ENCODE peak calls at places on chromosome 13, in five cellular contexts. W is right lobe of liver; U is CD8-positive, alpha-beta T cell; M is heart left ventricle; Z is Panc1. J is an unnamed sample.
A peak's percentile ranks its signal among the peaks of the same experiment; 100 is the strongest.

GRCh38 chr13:101416181-101417042 is at the start of gene NALCN:
- ATAC-seq in W (peak; percentile 81), U (no peak), M (peak; percentile 95), Z (peak; percentile 87), J (peak; percentile 65)

GRCh38 chr13:106100261-106100919 is 435.1 kb downstream of the EFNB2 start:
- ATAC-seq in W (no peak), U (no peak), M (peak; percentile 87), Z (no peak), J (no peak)

GRCh38 chr13:110354715-110355473 is 47.8 kb downstream of the COL4A2 start:
- ATAC-seq in W (no peak), U (no peak), M (no peak), Z (no peak), J (no peak)

GRCh38 chr13:44416297-44416696 is 42.7 kb downstream of the SERP2 start:
- ATAC-seq in W (peak; percentile 41), U (no peak), M (no peak), Z (no peak), J (no peak)

GRCh38 chr13:88895261-88895941 is 1224.2 kb downstream of the SLITRK5 start:
- ATAC-seq in W (peak; percentile 36), U (no peak), M (no peak), Z (no peak), J (no peak)

GRCh38 chr13:48144413-48145035 is 49.6 kb upstream of the MED4 start:
- ATAC-seq in W (peak; percentile 88), U (peak; percentile 80), M (peak; percentile 94), Z (no peak), J (peak; percentile 78)

GRCh38 chr13:101170306-101170705 is 246.0 kb downstream of the NALCN start:
- ATAC-seq in W (no peak), U (no peak), M (no peak), Z (no peak), J (no peak)

GRCh38 chr13:29679357-29680050 is 84.0 kb upstream of the SLC7A1 start:
- ATAC-seq in W (peak; percentile 90), U (no peak), M (peak; percentile 95), Z (no peak), J (peak; percentile 63)

GRCh38 chr13:49584771-49585182 is 581 bp downstream of the RCBTB1 start:
- ATAC-seq in W (no peak), U (peak; percentile 18), M (peak; percentile 4), Z (peak; percentile 2), J (peak; percentile 1)

GRCh38 chr13:102769679-102770078 is 3.9 kb downstream of the TEX30 start:
- ATAC-seq in W (no peak), U (no peak), M (no peak), Z (no peak), J (no peak)

GRCh38 chr13:91632071-91632470 is 233.7 kb downstream of the GPC5 start:
- ATAC-seq in W (no peak), U (no peak), M (no peak), Z (no peak), J (no peak)

GRCh38 chr13:96229356-96229755 is 139.4 kb downstream of the HS6ST3 start:
- ATAC-seq in W (peak; percentile 86), U (no peak), M (no peak), Z (no peak), J (no peak)

GRCh38 chr13:32001392-32001768 is 30.2 kb upstream of the FRY start:
- ATAC-seq in W (peak; percentile 96), U (no peak), M (peak; percentile 87), Z (no peak), J (peak; percentile 71)

GRCh38 chr13:64723735-64724134 is 2506.4 kb downstream of the PCDH9 start:
- ATAC-seq in W (peak; percentile 86), U (no peak), M (no peak), Z (peak; percentile 100), J (no peak)

GRCh38 chr13:40116008-40116407 is 460.5 kb downstream of the COG6 start:
- ATAC-seq in W (peak; percentile 83), U (peak; percentile 71), M (peak; percentile 86), Z (no peak), J (peak; percentile 52)

GRCh38 chr13:44903596-44903995 is 85.7 kb downstream of the NUFIP1 start:
- ATAC-seq in W (peak; percentile 47), U (no peak), M (peak; percentile 93), Z (no peak), J (peak; percentile 94)

GRCh38 chr13:45518525-45519235 is 53.9 kb downstream of the COG3 start:
- ATAC-seq in W (no peak), U (no peak), M (no peak), Z (no peak), J (no peak)

GRCh38 chr13:79987761-79988160 is 353.2 kb downstream of the SPRY2 start:
- ATAC-seq in W (no peak), U (no peak), M (no peak), Z (no peak), J (no peak)

GRCh38 chr13:108947551-108948030 is 318.2 kb downstream of the MYO16 start:
- ATAC-seq in W (peak; percentile 33), U (no peak), M (peak; percentile 46), Z (no peak), J (peak; percentile 96)

GRCh38 chr13:75101997-75102720 is 379.8 kb downstream of the TBC1D4 start:
- ATAC-seq in W (no peak), U (no peak), M (no peak), Z (no peak), J (no peak)

GRCh38 chr13:80329250-80329649 is 11.7 kb downstream of the SPRY2 start:
- ATAC-seq in W (peak; percentile 72), U (no peak), M (peak; percentile 37), Z (peak; percentile 47), J (no peak)

GRCh38 chr13:40518481-40518882 is 148.0 kb downstream of the FOXO1 start:
- ATAC-seq in W (no peak), U (peak; percentile 79), M (no peak), Z (no peak), J (no peak)

GRCh38 chr13:79385694-79386093 is 20.4 kb downstream of the RBM26 start:
- ATAC-seq in W (peak; percentile 23), U (peak; percentile 45), M (peak; percentile 76), Z (no peak), J (no peak)

GRCh38 chr13:30355405-30355741 is 48.0 kb upstream of the KATNAL1 start:
- ATAC-seq in W (peak; percentile 76), U (peak; percentile 96), M (no peak), Z (no peak), J (no peak)

GRCh38 chr13:35457258-35457657 is 19.2 kb downstream of the MAB21L1 start:
- ATAC-seq in W (no peak), U (no peak), M (no peak), Z (no peak), J (no peak)

GRCh38 chr13:32115069-32115468 is 83.5 kb downstream of the FRY start:
- ATAC-seq in W (no peak), U (no peak), M (no peak), Z (no peak), J (no peak)

GRCh38 chr13:83057119-83057518 is 825.2 kb downstream of the SLITRK1 start:
- ATAC-seq in W (no peak), U (no peak), M (no peak), Z (no peak), J (no peak)

GRCh38 chr13:101730420-101731000 is 278.0 kb downstream of the ITGBL1 start:
- ATAC-seq in W (no peak), U (no peak), M (no peak), Z (no peak), J (no peak)

GRCh38 chr13:103692442-103692841 is 626.2 kb upstream of the SLC10A2 start:
- ATAC-seq in W (peak; percentile 96), U (no peak), M (no peak), Z (no peak), J (no peak)

GRCh38 chr13:41007359-41008118 is 11.6 kb downstream of the ELF1 start:
- ATAC-seq in W (peak; percentile 90), U (no peak), M (peak; percentile 43), Z (no peak), J (no peak)

GRCh38 chr13:110421696-110422395 is 114.8 kb downstream of the COL4A2 start:
- ATAC-seq in W (no peak), U (no peak), M (no peak), Z (no peak), J (no peak)

GRCh38 chr13:110045202-110045601 is 258.8 kb upstream of the IRS2 start:
- ATAC-seq in W (peak; percentile 9), U (no peak), M (no peak), Z (no peak), J (no peak)

GRCh38 chr13:67228031-67228430 is 2.1 kb downstream of the PCDH9 start:
- ATAC-seq in W (no peak), U (no peak), M (no peak), Z (no peak), J (no peak)

GRCh38 chr13:66491241-66491640 is 738.9 kb downstream of the PCDH9 start:
- ATAC-seq in W (no peak), U (no peak), M (no peak), Z (no peak), J (no peak)

DNA sequence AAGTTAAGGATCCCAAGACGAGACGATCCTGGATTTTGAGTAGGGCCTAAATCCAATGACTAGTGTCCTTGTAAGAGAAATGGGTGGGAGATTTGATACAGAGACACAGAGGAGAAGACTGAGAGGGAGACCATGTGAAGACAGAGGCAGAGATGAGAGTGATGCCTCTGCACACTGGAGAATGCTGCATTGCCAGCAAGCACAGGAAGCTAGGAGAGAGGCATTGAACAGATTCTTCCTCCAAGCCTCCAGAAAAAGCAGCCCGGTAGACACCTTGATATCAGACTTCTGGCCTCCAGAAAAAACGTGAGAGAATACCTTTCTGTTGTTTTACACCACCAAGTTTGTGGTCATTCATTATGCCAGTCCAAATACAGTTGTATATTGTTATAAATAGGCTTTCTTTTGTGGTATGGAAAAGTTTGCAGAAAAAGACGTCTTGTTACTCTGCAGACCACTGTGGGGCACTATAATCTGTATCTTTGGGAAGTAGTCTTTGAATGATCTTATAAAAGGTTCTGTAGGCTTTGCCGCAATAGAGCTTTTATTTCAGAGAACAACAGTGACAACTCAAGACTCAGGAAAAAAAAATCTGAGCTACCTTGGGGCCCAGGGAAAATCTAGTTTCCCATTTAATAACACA is 17.9 kb upstream of the RFC3 start:
- ATAC-seq in W (peak; percentile 90), U (no peak), M (peak; percentile 58), Z (no peak), J (no peak)
- TF ChIP-seq CTCF in W (peak; percentile 57), U (no peak), M (peak; percentile 23), Z (peak; percentile 53), J (peak; percentile 46)

GRCh38 chr13:76885203-76886004 is 801 bp downstream of the KCTD12 start:
- ATAC-seq in W (peak; percentile 48), U (peak; percentile 58), M (peak; percentile 60), Z (peak; percentile 79), J (peak; percentile 30)
- TF ChIP-seq CTCF in W (peak; percentile 11), U (no peak), M (peak; percentile 3), Z (peak; percentile 59), J (peak; percentile 63)

GRCh38 chr13:20231839-20232555 is at the start of gene GJB6:
- ATAC-seq in W (peak; percentile 76), U (peak; percentile 72), M (peak; percentile 26), Z (peak; percentile 75), J (no peak)
- TF ChIP-seq CTCF in W (peak; percentile 23), U (no peak), M (no peak), Z (peak; percentile 41), J (no peak)

DNA sequence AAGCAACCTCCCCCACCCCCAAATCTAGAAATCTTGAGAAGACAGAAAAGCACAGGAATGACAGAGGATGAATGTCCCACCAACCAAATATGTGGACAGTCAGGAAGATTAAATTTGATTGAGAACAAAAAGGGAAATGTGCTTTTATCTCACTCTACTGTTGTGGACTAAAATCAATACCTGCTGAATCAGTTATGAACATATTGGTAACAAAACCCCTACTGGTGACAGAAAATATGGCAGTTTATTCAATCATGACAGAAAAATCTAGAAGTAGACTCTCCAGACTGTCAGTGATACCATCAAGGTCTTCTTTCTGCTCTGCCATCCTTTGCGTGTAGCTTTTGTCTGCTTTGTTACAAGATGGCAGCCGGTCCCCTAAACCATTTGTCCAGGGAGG is 35.2 kb downstream of the FAM216B start:
- ATAC-seq in W (no peak), U (no peak), M (no peak), Z (no peak), J (no peak)
- TF ChIP-seq CTCF in W (no peak), U (peak; percentile 27), M (peak; percentile 27), Z (no peak), J (no peak)